ENCODE peak calls at places on chromosomes 16 and 17, in eight cellular contexts. One of them, this sample, is unnamed.
A peak's percentile ranks its signal among the peaks of the same experiment; 100 is the strongest.

GRCh38 chr16:53944026-53944425 is 240.1 kb downstream of the FTO start:
- DNase-seq in T-helper 22 cell: no peak
- DNase-seq in upper lobe of right lung: no peak
- DNase-seq in T follicular helper cell: no peak
- DNase-seq in AG09319: no peak
- DNase-seq in NCI-H1105: no peak
- DNase-seq in ACHN: no peak
- DNase-seq in tibial artery: no peak
- DNase-seq in this sample: no peak

GRCh38 chr17:37148171-37148570 is 199.4 kb downstream of the AATF start:
- DNase-seq in T-helper 22 cell: no peak
- DNase-seq in upper lobe of right lung: no peak
- DNase-seq in T follicular helper cell: no peak
- DNase-seq in AG09319: no peak
- DNase-seq in NCI-H1105: no peak
- DNase-seq in ACHN: no peak
- DNase-seq in tibial artery: no peak
- DNase-seq in this sample: peak; percentile 47

GRCh38 chr17:77905766-77906165 is 52.7 kb upstream of the TNRC6C start:
- DNase-seq in T-helper 22 cell: no peak
- DNase-seq in upper lobe of right lung: peak; percentile 43
- DNase-seq in T follicular helper cell: no peak
- DNase-seq in AG09319: no peak
- DNase-seq in NCI-H1105: no peak
- DNase-seq in ACHN: no peak
- DNase-seq in tibial artery: no peak
- DNase-seq in this sample: no peak

GRCh38 chr16:48942996-48943395 is 333.0 kb upstream of the N4BP1 start:
- DNase-seq in T-helper 22 cell: no peak
- DNase-seq in upper lobe of right lung: no peak
- DNase-seq in T follicular helper cell: no peak
- DNase-seq in AG09319: no peak
- DNase-seq in NCI-H1105: no peak
- DNase-seq in ACHN: no peak
- DNase-seq in tibial artery: no peak
- DNase-seq in this sample: no peak

GRCh38 chr16:17843905-17844304 is 373.1 kb upstream of the XYLT1 start:
- DNase-seq in T-helper 22 cell: no peak
- DNase-seq in upper lobe of right lung: no peak
- DNase-seq in T follicular helper cell: no peak
- DNase-seq in AG09319: no peak
- DNase-seq in NCI-H1105: no peak
- DNase-seq in ACHN: no peak
- DNase-seq in tibial artery: no peak
- DNase-seq in this sample: no peak

GRCh38 chr16:22386976-22387375 is 12.6 kb upstream of the CDR2 start:
- DNase-seq in T-helper 22 cell: no peak
- DNase-seq in upper lobe of right lung: no peak
- DNase-seq in T follicular helper cell: no peak
- DNase-seq in AG09319: no peak
- DNase-seq in NCI-H1105: no peak
- DNase-seq in ACHN: peak; percentile 82
- DNase-seq in tibial artery: no peak
- DNase-seq in this sample: peak; percentile 95

GRCh38 chr16:48295493-48296281 is 48.3 kb upstream of the ABCC11 start:
- DNase-seq in T-helper 22 cell: no peak
- DNase-seq in upper lobe of right lung: no peak
- DNase-seq in T follicular helper cell: no peak
- DNase-seq in AG09319: no peak
- DNase-seq in NCI-H1105: no peak
- DNase-seq in ACHN: no peak
- DNase-seq in tibial artery: no peak
- DNase-seq in this sample: no peak

GRCh38 chr17:2214887-2215615 is 88.5 kb downstream of the SMG6 start:
- DNase-seq in T-helper 22 cell: no peak
- DNase-seq in upper lobe of right lung: no peak
- DNase-seq in T follicular helper cell: no peak
- DNase-seq in AG09319: no peak
- DNase-seq in NCI-H1105: no peak
- DNase-seq in ACHN: no peak
- DNase-seq in tibial artery: no peak
- DNase-seq in this sample: peak; percentile 84

GRCh38 chr17:63946440-63947363 is 14.6 kb upstream of the CD79B start:
- DNase-seq in T-helper 22 cell: peak; percentile 23
- DNase-seq in upper lobe of right lung: no peak
- DNase-seq in T follicular helper cell: peak; percentile 35
- DNase-seq in AG09319: no peak
- DNase-seq in NCI-H1105: no peak
- DNase-seq in ACHN: peak; percentile 49
- DNase-seq in tibial artery: no peak
- DNase-seq in this sample: peak; percentile 30

GRCh38 chr17:50863221-50863843 is 2.8 kb downstream of the TOB1 start:
- DNase-seq in T-helper 22 cell: no peak
- DNase-seq in upper lobe of right lung: no peak
- DNase-seq in T follicular helper cell: no peak
- DNase-seq in AG09319: no peak
- DNase-seq in NCI-H1105: no peak
- DNase-seq in ACHN: peak; percentile 62
- DNase-seq in tibial artery: no peak
- DNase-seq in this sample: peak; percentile 41

GRCh38 chr17:79534111-79534510 is 76.7 kb downstream of the RBFOX3 start:
- DNase-seq in T-helper 22 cell: no peak
- DNase-seq in upper lobe of right lung: no peak
- DNase-seq in T follicular helper cell: no peak
- DNase-seq in AG09319: no peak
- DNase-seq in NCI-H1105: no peak
- DNase-seq in ACHN: no peak
- DNase-seq in tibial artery: no peak
- DNase-seq in this sample: no peak

GRCh38 chr17:65055708-65056638 is 567 bp downstream of the GNA13 start:
- DNase-seq in T-helper 22 cell: peak; percentile 23
- DNase-seq in upper lobe of right lung: peak; percentile 86
- DNase-seq in T follicular helper cell: peak; percentile 28
- DNase-seq in AG09319: no peak
- DNase-seq in NCI-H1105: no peak
- DNase-seq in ACHN: peak; percentile 38
- DNase-seq in tibial artery: peak; percentile 87
- DNase-seq in this sample: peak; percentile 28

GRCh38 chr16:54505479-54506247 is 219.1 kb upstream of the IRX3 start:
- DNase-seq in T-helper 22 cell: no peak
- DNase-seq in upper lobe of right lung: no peak
- DNase-seq in T follicular helper cell: no peak
- DNase-seq in AG09319: no peak
- DNase-seq in NCI-H1105: peak; percentile 28
- DNase-seq in ACHN: no peak
- DNase-seq in tibial artery: no peak
- DNase-seq in this sample: peak; percentile 37

GRCh38 chr16:69318177-69318910 is 7.2 kb downstream of the VPS4A start:
- DNase-seq in T-helper 22 cell: no peak
- DNase-seq in upper lobe of right lung: peak; percentile 62
- DNase-seq in T follicular helper cell: no peak
- DNase-seq in AG09319: no peak
- DNase-seq in NCI-H1105: no peak
- DNase-seq in ACHN: no peak
- DNase-seq in tibial artery: no peak
- DNase-seq in this sample: no peak

GRCh38 chr17:68020451-68020779 is 15.1 kb upstream of the KPNA2 start:
- DNase-seq in T-helper 22 cell: no peak
- DNase-seq in upper lobe of right lung: no peak
- DNase-seq in T follicular helper cell: no peak
- DNase-seq in AG09319: no peak
- DNase-seq in NCI-H1105: no peak
- DNase-seq in ACHN: no peak
- DNase-seq in tibial artery: no peak
- DNase-seq in this sample: peak; percentile 11

GRCh38 chr17:38706625-38707298 is 1.7 kb downstream of the MLLT6 start:
- DNase-seq in T-helper 22 cell: peak; percentile 21
- DNase-seq in upper lobe of right lung: no peak
- DNase-seq in T follicular helper cell: peak; percentile 15
- DNase-seq in AG09319: no peak
- DNase-seq in NCI-H1105: no peak
- DNase-seq in ACHN: no peak
- DNase-seq in tibial artery: no peak
- DNase-seq in this sample: no peak

GRCh38 chr16:88298882-88299745 is 83.6 kb upstream of the ZNF469 start:
- DNase-seq in T-helper 22 cell: no peak
- DNase-seq in upper lobe of right lung: no peak
- DNase-seq in T follicular helper cell: no peak
- DNase-seq in AG09319: no peak
- DNase-seq in NCI-H1105: no peak
- DNase-seq in ACHN: no peak
- DNase-seq in tibial artery: no peak
- DNase-seq in this sample: peak; percentile 28

GRCh38 chr16:4733211-4733742 is 794 bp downstream of the ANKS3 start:
- DNase-seq in T-helper 22 cell: no peak
- DNase-seq in upper lobe of right lung: no peak
- DNase-seq in T follicular helper cell: no peak
- DNase-seq in AG09319: no peak
- DNase-seq in NCI-H1105: no peak
- DNase-seq in ACHN: no peak
- DNase-seq in tibial artery: no peak
- DNase-seq in this sample: no peak

GRCh38 chr17:79444226-79444625 is 166.6 kb downstream of the RBFOX3 start:
- DNase-seq in T-helper 22 cell: no peak
- DNase-seq in upper lobe of right lung: no peak
- DNase-seq in T follicular helper cell: no peak
- DNase-seq in AG09319: no peak
- DNase-seq in NCI-H1105: no peak
- DNase-seq in ACHN: no peak
- DNase-seq in tibial artery: no peak
- DNase-seq in this sample: no peak

GRCh38 chr17:8382052-8382879 is 727 bp downstream of the RPL26 start:
- DNase-seq in T-helper 22 cell: no peak
- DNase-seq in upper lobe of right lung: no peak
- DNase-seq in T follicular helper cell: no peak
- DNase-seq in AG09319: no peak
- DNase-seq in NCI-H1105: no peak
- DNase-seq in ACHN: peak; percentile 24
- DNase-seq in tibial artery: no peak
- DNase-seq in this sample: peak; percentile 32

GRCh38 chr16:68332411-68333121 is 21.7 kb downstream of the PRMT7 start:
- DNase-seq in T-helper 22 cell: no peak
- DNase-seq in upper lobe of right lung: no peak
- DNase-seq in T follicular helper cell: no peak
- DNase-seq in AG09319: no peak
- DNase-seq in NCI-H1105: no peak
- DNase-seq in ACHN: no peak
- DNase-seq in tibial artery: no peak
- DNase-seq in this sample: peak; percentile 31

GRCh38 chr17:57016066-57016763 is 38.3 kb downstream of the SCPEP1 start:
- DNase-seq in T-helper 22 cell: no peak
- DNase-seq in upper lobe of right lung: no peak
- DNase-seq in T follicular helper cell: no peak
- DNase-seq in AG09319: no peak
- DNase-seq in NCI-H1105: no peak
- DNase-seq in ACHN: no peak
- DNase-seq in tibial artery: no peak
- DNase-seq in this sample: no peak

GRCh38 chr17:48236681-48237134 is 129.1 kb downstream of the SNX11 start:
- DNase-seq in T-helper 22 cell: no peak
- DNase-seq in upper lobe of right lung: no peak
- DNase-seq in T follicular helper cell: no peak
- DNase-seq in AG09319: no peak
- DNase-seq in NCI-H1105: no peak
- DNase-seq in ACHN: peak; percentile 67
- DNase-seq in tibial artery: no peak
- DNase-seq in this sample: peak; percentile 95

GRCh38 chr17:55377885-55378284 is 43.8 kb downstream of the MMD start:
- DNase-seq in T-helper 22 cell: no peak
- DNase-seq in upper lobe of right lung: no peak
- DNase-seq in T follicular helper cell: no peak
- DNase-seq in AG09319: no peak
- DNase-seq in NCI-H1105: no peak
- DNase-seq in ACHN: no peak
- DNase-seq in tibial artery: no peak
- DNase-seq in this sample: no peak

GRCh38 chr16:6124136-6124535 is 1026.5 kb upstream of the EEF2KMT start:
- DNase-seq in T-helper 22 cell: no peak
- DNase-seq in upper lobe of right lung: no peak
- DNase-seq in T follicular helper cell: no peak
- DNase-seq in AG09319: no peak
- DNase-seq in NCI-H1105: no peak
- DNase-seq in ACHN: no peak
- DNase-seq in tibial artery: no peak
- DNase-seq in this sample: no peak

GRCh38 chr16:3458852-3459361 is 15.4 kb downstream of the NAA60 start:
- DNase-seq in T-helper 22 cell: no peak
- DNase-seq in upper lobe of right lung: no peak
- DNase-seq in T follicular helper cell: no peak
- DNase-seq in AG09319: no peak
- DNase-seq in NCI-H1105: no peak
- DNase-seq in ACHN: peak; percentile 84
- DNase-seq in tibial artery: no peak
- DNase-seq in this sample: peak; percentile 35